ENCODE peak calls at places on chromosomes 5 and 9, in seven cellular contexts. P is esophagus squamous epithelium; G is mesendoderm; S is fibroblast of lung; M is testis; O is CD8-positive, alpha-beta memory T cell; F is RWPE2. V is an unnamed sample. For H3K27me3, the result is how much of the 10 kb centered on the place peaks cover.

GRCh38 chr5:150645070-150645700 is 4.7 kb downstream of the SYNPO start:
- DNase-seq in F (no peak), G (peak), M (peak), P (no peak), S (peak), O (no peak), V (no peak)

GRCh38 chr5:76376141-76376900 is 26.8 kb upstream of the IQGAP2 start:
- DNase-seq in F (no peak), G (peak), M (no peak), O (no peak), P (no peak), S (peak), V (no peak)

GRCh38 chr5:110916373-110917049 is 155.0 kb upstream of the TSLP start:
- DNase-seq in O (no peak), F (no peak), M (no peak), G (peak), P (no peak), S (peak), V (no peak)

GRCh38 chr9:83620841-83621636 is 1.9 kb upstream of the IDNK start:
- DNase-seq in F (no peak), O (peak), S (peak), P (no peak), G (peak), M (peak), V (no peak)

GRCh38 chr9:5579881-5580280 is 49.0 kb upstream of the RIC1 start:
- DNase-seq in F (no peak), S (no peak), O (no peak), G (no peak), M (no peak), P (no peak), V (no peak)

GRCh38 chr9:123365287-123365880 is 9.4 kb downstream of the CRB2 start:
- DNase-seq in G (peak), O (no peak), P (no peak), S (no peak), M (no peak), F (no peak), V (no peak)

GRCh38 chr9:93181672-93182435 is 2.1 kb upstream of the WNK2 start:
- DNase-seq in G (no peak), P (no peak), S (no peak), M (no peak), F (no peak), O (no peak), V (no peak)

GRCh38 chr9:17004500-17004899 is 130.3 kb upstream of the CNTLN start:
- DNase-seq in G (peak), M (no peak), F (no peak), O (no peak), S (peak), P (no peak), V (no peak)

GRCh38 chr5:151924564-151925395 is at the start of gene GLRA1:
- DNase-seq in F (no peak), S (peak), M (peak), P (no peak), O (peak), G (peak), V (peak)

GRCh38 chr9:69276775-69277174 is 48.2 kb upstream of the ENTREP1 start:
- DNase-seq in P (no peak), G (peak), F (no peak), M (no peak), O (no peak), S (no peak), V (peak)
- H3K27me3 ChIP-seq in P (under half), G (under half), F (under half), M (under half), O (under half), S (under half), V (under half)

GRCh38 chr9:131528186-131528585 is 2.9 kb downstream of the UCK1 start:
- DNase-seq in M (no peak), F (no peak), P (no peak), O (no peak), G (no peak), S (no peak), V (no peak)

GRCh38 chr9:131528886-131529505 is 2.1 kb downstream of the UCK1 start:
- DNase-seq in M (no peak), F (no peak), S (no peak), P (no peak), O (peak), G (no peak), V (no peak)

GRCh38 chr9:131529597-131530545 is 1.2 kb downstream of the UCK1 start:
- DNase-seq in O (no peak), M (no peak), F (no peak), S (no peak), P (no peak), G (no peak), V (no peak)

GRCh38 chr9:131530930-131531832 is at the start of gene UCK1:
- DNase-seq in O (peak), S (peak), F (no peak), M (peak), G (peak), P (no peak), V (peak)

DNA sequence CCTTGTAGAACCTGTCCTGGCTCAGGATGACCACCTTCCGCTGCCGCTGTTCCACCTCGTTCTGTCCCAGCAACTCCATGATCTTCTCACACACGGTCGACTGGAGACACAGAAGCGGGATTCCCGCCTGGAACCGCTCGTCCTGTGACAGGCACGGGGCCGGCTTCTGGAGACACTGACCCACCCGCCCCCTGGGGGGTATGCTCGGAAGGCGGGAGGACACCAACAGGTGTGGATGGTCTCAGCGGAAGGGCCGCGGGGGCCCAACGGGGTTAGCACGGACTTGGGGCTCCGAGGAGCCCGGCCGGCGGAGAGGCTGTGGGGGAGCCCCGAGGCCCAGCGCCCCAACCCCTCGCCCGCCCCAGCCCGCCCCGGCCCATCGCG is 525 bp downstream of the UCK1 start:
- DNase-seq in S (peak), P (no peak), F (no peak), M (peak), G (peak), O (no peak), V (peak)
- H3K4me3 ChIP-seq in S (peak), P (peak), F (peak), M (peak), G (peak), O (peak), V (peak)

DNA sequence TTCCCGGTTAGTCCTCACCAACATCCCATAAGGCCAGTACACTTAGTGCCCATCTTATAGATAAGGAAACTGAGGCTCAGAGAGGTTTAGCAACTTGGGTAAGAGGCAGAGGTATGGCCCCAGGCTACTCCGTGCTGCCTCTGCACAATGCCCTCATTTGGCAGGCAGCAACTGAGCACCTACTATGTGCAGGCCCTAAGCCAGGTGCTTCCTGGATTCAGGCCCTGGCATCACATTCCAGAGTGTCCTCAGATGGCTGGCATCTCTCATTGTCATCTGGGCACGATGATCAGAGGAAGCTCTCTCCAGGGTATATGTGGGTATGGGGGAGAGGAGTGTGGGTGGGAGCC is 53.8 kb upstream of the PSD2 start:
- DNase-seq in S (no peak), O (no peak), M (no peak), G (no peak), F (no peak), P (no peak), V (no peak)
- H3K27me3 ChIP-seq in S (under half), O (under half), M (under half), G (under half), F (under half), P (under half), V (under half)

GRCh38 chr5:177349362-177349647 is 2.2 kb downstream of the LMAN2 start:
- DNase-seq in G (no peak), M (no peak), O (no peak), S (no peak), F (no peak), P (no peak), V (no peak)

GRCh38 chr5:177349762-177350161 is 1.7 kb downstream of the LMAN2 start:
- DNase-seq in F (no peak), P (no peak), G (no peak), S (no peak), O (peak), M (no peak), V (no peak)

GRCh38 chr5:177344891-177345290 is 6.6 kb downstream of the LMAN2 start:
- DNase-seq in O (no peak), F (no peak), G (no peak), S (no peak), P (no peak), M (no peak), V (no peak)

GRCh38 chr5:177346820-177347219 is 4.6 kb downstream of the LMAN2 start:
- DNase-seq in P (no peak), F (no peak), S (no peak), O (no peak), G (no peak), M (no peak), V (no peak)

DNA sequence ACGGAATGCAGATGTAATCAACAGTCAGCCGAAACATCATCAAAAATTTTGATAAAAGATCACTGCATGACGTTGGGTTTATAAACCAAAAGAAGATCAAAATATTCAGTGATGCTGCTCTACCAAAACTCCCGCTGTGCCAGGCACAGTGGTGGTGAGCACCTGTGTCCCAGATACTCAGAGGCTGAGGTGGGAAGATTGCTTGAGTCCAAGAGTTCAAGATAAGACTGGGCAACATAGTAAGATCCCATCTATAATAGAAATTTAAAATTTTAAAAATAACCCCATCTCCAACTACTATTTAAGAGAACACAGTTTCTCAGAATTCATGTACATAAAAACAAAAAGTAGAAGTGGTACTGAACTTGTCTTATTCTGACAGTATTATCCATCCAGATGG is 3.8 kb downstream of the LMAN2 start:
- DNase-seq in O (no peak), M (no peak), F (no peak), S (no peak), P (no peak), G (no peak), V (no peak)
- H3K4me3 ChIP-seq in O (no peak), M (no peak), F (no peak), S (no peak), P (no peak), G (no peak), V (no peak)

DNA sequence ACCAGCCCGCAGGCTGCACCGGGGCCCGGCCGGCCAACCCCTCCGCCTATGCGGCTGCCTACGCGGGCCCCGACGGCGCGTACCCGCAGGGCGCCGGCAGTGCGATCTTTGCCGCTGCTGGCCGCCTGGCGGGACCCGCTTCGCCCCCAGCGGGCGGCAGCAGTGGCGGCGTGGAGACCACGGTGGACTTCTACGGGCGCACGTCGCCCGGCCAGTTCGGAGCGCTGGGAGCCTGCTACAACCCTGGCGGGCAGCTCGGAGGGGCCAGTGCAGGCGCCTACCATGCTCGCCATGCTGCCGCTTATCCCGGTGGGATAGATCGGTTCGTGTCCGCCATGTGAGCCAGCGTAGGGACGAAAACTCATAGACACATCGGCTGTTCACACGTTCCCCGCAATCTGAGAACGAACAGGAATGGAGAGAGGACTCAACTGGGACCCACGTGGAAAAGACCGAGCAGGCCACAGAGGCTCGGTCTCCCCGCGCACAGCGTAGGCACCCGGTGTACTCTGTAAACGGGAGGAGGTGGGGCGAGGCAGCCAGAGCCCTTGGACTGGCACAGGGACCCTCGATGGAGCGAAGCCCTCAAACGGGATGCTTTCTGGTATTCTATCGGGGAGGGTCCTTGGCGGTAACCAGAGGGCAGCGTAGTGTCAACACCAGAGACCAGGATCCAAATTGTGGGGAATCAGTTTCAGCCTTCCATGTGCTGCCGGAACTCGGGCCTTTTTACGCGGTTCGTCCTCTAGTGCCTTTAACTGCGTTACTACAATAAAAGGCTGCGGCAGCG is 1.9 kb downstream of the FOXE1 start:
- DNase-seq in O (no peak), M (no peak), S (no peak), G (no peak), P (no peak), F (no peak), V (no peak)
- H3K27me3 ChIP-seq in O (half or more), M (under half), S (half or more), G (half or more), P (under half), F (under half), V (half or more)

GRCh38 chr5:147384346-147385193 is 125.3 kb downstream of the DPYSL3 start:
- DNase-seq in F (no peak), O (no peak), M (no peak), S (peak), P (no peak), G (peak), V (no peak)

GRCh38 chr5:147387109-147387508 is 122.8 kb downstream of the DPYSL3 start:
- DNase-seq in G (no peak), F (no peak), P (no peak), S (no peak), M (no peak), O (no peak), V (no peak)

GRCh38 chr5:147382776-147383175 is 127.1 kb downstream of the DPYSL3 start:
- DNase-seq in S (no peak), O (no peak), F (no peak), M (peak), P (no peak), G (peak), V (no peak)

GRCh38 chr5:147377685-147378084 is 132.2 kb downstream of the DPYSL3 start:
- DNase-seq in M (no peak), F (no peak), P (no peak), G (no peak), O (no peak), S (no peak), V (no peak)

DNA sequence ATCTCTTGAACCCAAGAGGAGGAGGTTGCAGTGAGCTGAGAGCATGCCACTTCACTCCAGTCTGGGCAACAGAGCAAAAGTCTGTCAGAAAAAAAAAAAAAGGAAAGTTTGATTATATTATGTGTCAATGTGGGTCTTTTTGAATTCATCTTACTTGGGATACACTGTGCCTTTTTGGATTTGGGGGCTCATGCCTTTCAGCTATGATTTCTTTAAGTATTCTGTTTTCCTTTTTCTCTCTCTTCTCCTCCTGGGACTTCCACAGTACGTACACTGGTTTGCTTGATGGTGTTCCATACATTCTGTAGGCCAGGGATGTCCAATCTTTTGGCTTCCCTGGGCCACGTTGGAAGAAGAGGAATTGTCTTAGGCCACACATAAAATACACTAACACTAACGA is 128.3 kb downstream of the DPYSL3 start:
- DNase-seq in M (no peak), F (no peak), O (no peak), S (no peak), P (no peak), G (no peak), V (no peak)
- H3K4me3 ChIP-seq in M (no peak), F (no peak), O (no peak), S (no peak), P (no peak), G (no peak), V (no peak)

GRCh38 chr9:86529496-86530275 is 175.5 kb upstream of the TUT7 start:
- DNase-seq in P (no peak), O (no peak), S (no peak), G (peak), M (no peak), F (no peak), V (no peak)
- H3K27me3 ChIP-seq in P (under half), O (under half), S (under half), G (under half), M (under half), F (under half), V (under half)

DNA sequence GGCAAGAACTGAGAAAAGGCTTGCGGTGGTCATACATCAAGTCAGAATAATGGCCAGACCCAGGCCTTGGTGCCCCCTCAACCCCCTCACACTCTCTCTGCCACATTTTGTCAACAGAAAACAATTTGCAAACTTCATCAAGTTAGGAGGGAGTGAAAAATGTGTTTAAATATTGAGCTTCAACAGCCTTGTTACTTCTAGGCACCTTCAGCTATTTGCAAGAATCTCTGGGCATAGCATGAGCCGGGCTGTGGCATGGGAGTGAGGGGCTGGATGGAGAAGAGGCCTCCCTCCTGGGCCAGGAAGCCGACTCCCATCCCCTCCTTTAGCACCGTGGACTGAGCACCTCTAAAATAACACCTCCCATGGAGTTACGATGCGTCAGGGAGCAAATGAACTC is 52.2 kb upstream of the GRHPR start:
- DNase-seq in O (no peak), P (no peak), S (no peak), M (no peak), G (no peak), F (no peak), V (no peak)
- H3K4me3 ChIP-seq in O (no peak), P (no peak), S (no peak), M (no peak), G (no peak), F (no peak), V (no peak)